ENCODE peak calls at places on chromosomes 3 and 15, in eight cellular contexts. A, D, T, P, Q, B, R and C are unnamed samples.

GRCh38 chr3:46979958-46980497 is 562 bp downstream of the NBEAL2 start:
- DNase-seq in A (no peak), D (peak), T (no peak), P (no peak), Q (no peak), B (no peak), R (no peak), C (no peak)

GRCh38 chr3:134327594-134327975 is 46.7 kb downstream of the AMOTL2 start:
- DNase-seq in A (peak), D (no peak), T (no peak), P (peak), Q (peak), B (no peak), R (no peak), C (no peak)

GRCh38 chr3:88203537-88204143 is 53.9 kb downstream of the C3orf38 start:
- DNase-seq in A (peak), D (peak), T (peak), P (peak), Q (peak), B (peak), R (peak), C (peak)

GRCh38 chr3:9108876-9109569 is 140.4 kb downstream of the SRGAP3 start:
- DNase-seq in A (no peak), D (no peak), T (no peak), P (no peak), Q (no peak), B (no peak), R (no peak), C (no peak)

GRCh38 chr15:71761649-71762048 is 48.7 kb upstream of the NR2E3 start:
- DNase-seq in A (peak), D (no peak), T (no peak), P (peak), Q (peak), B (no peak), R (no peak), C (no peak)

GRCh38 chr15:35358824-35359223 is 187.1 kb downstream of the DPH6 start:
- DNase-seq in A (no peak), D (no peak), T (no peak), P (peak), Q (no peak), B (no peak), R (no peak), C (no peak)

GRCh38 chr3:79253704-79254103 is 514.1 kb downstream of the ROBO1 start:
- DNase-seq in A (no peak), D (no peak), T (no peak), P (no peak), Q (no peak), B (no peak), R (no peak), C (no peak)

GRCh38 chr3:55097441-55097840 is 169.6 kb upstream of the LRTM1 start:
- DNase-seq in A (no peak), D (no peak), T (no peak), P (no peak), Q (no peak), B (no peak), R (no peak), C (no peak)

GRCh38 chr3:31532587-31533168 is at the start of gene STT3B:
- DNase-seq in A (peak), D (peak), T (peak), P (peak), Q (peak), B (peak), R (no peak), C (no peak)

GRCh38 chr3:184133840-184134745 is 1.1 kb upstream of the EIF2B5 start:
- DNase-seq in A (peak), D (peak), T (peak), P (peak), Q (peak), B (peak), R (peak), C (peak)

GRCh38 chr15:25783607-25784131 is 79.5 kb downstream of the ATP10A start:
- DNase-seq in A (no peak), D (no peak), T (no peak), P (no peak), Q (no peak), B (no peak), R (no peak), C (peak)

GRCh38 chr3:183306798-183307671 is 54.0 kb downstream of the B3GNT5 start:
- DNase-seq in A (peak), D (peak), T (peak), P (peak), Q (peak), B (peak), R (no peak), C (no peak)

GRCh38 chr3:140555666-140556065 is 122.2 kb upstream of the TRIM42 start:
- DNase-seq in A (no peak), D (no peak), T (no peak), P (no peak), Q (no peak), B (no peak), R (no peak), C (no peak)

GRCh38 chr3:128554465-128555097 is 61.6 kb upstream of the GATA2 start:
- DNase-seq in A (no peak), D (no peak), T (no peak), P (no peak), Q (no peak), B (no peak), R (no peak), C (no peak)

GRCh38 chr15:52463638-52464037 is 65.0 kb downstream of the MYO5A start:
- DNase-seq in A (peak), D (no peak), T (no peak), P (no peak), Q (peak), B (no peak), R (no peak), C (peak)

GRCh38 chr3:30155755-30156154 is 450.6 kb upstream of the TGFBR2 start:
- DNase-seq in A (no peak), D (no peak), T (no peak), P (no peak), Q (no peak), B (no peak), R (no peak), C (no peak)

GRCh38 chr3:45896956-45897355 is 10.6 kb downstream of the CCR9 start:
- DNase-seq in A (peak), D (no peak), T (no peak), P (no peak), Q (peak), B (no peak), R (no peak), C (no peak)

GRCh38 chr3:62164196-62164595 is 209.2 kb downstream of the FEZF2 start:
- DNase-seq in A (no peak), D (no peak), T (no peak), P (no peak), Q (no peak), B (no peak), R (no peak), C (no peak)

GRCh38 chr3:25589104-25589782 is 75.5 kb downstream of the TOP2B start:
- DNase-seq in A (no peak), D (no peak), T (no peak), P (no peak), Q (peak), B (no peak), R (no peak), C (no peak)

GRCh38 chr15:57423599-57424140 is 47.4 kb downstream of the CGNL1 start:
- DNase-seq in A (no peak), D (no peak), T (no peak), P (no peak), Q (no peak), B (no peak), R (no peak), C (no peak)